ENCODE peak calls at places on chromosomes 11 and 22, in ten cellular contexts. V is skeletal muscle cell; F is foreskin fibroblast; W is GM13977; B is NCI-H460; R is NCI-H1092; P is CD8-positive, alpha-beta memory T cell; Y is effector memory CD8-positive, alpha-beta T cell; L is GM03348; K is HT1080. G is an unnamed sample.

GRCh38 chr22:19400881-19401280 is 30.7 kb downstream of the HIRA start:
- DNase-seq in V (no peak), F (no peak), W (no peak), B (no peak), R (no peak), P (no peak), Y (no peak), L (no peak), K (no peak), G (no peak)

GRCh38 chr22:41681616-41682015 is 7.1 kb downstream of the SNU13 start:
- DNase-seq in V (no peak), F (no peak), W (no peak), B (no peak), R (peak; percentile 17), P (no peak), Y (no peak), L (no peak), K (no peak), G (no peak)

GRCh38 chr11:48210052-48210451 is 6.6 kb upstream of the OR4B1 start:
- DNase-seq in V (no peak), F (no peak), W (no peak), B (no peak), R (no peak), P (no peak), Y (no peak), L (peak; percentile 16), K (peak; percentile 48), G (no peak)

GRCh38 chr22:44623771-44624510 is 78.1 kb upstream of the PRR5 start:
- DNase-seq in V (no peak), F (peak; percentile 8), W (no peak), B (peak; percentile 46), R (no peak), P (no peak), Y (no peak), L (peak; percentile 76), K (no peak), G (no peak)

GRCh38 chr11:130312046-130312445 is 2.7 kb downstream of the ZBTB44 start:
- DNase-seq in V (no peak), F (no peak), W (no peak), B (no peak), R (no peak), P (no peak), Y (no peak), L (no peak), K (no peak), G (no peak)

GRCh38 chr22:23399367-23400285 is 180.5 kb downstream of the IGLL1 start:
- DNase-seq in V (no peak), F (no peak), W (no peak), B (no peak), R (no peak), P (no peak), Y (no peak), L (no peak), K (no peak), G (no peak)

GRCh38 chr11:98601181-98601773 is 419.5 kb upstream of the CNTN5 start:
- DNase-seq in V (no peak), F (no peak), W (no peak), B (no peak), R (peak; percentile 2), P (no peak), Y (no peak), L (no peak), K (peak; percentile 6), G (no peak)

GRCh38 chr11:72314600-72315386 is 70.8 kb upstream of the PHOX2A start:
- DNase-seq in V (no peak), F (no peak), W (no peak), B (no peak), R (no peak), P (no peak), Y (no peak), L (no peak), K (no peak), G (no peak)

GRCh38 chr11:119431523-119431922 is 8.6 kb upstream of the THY1 start:
- DNase-seq in V (no peak), F (no peak), W (no peak), B (no peak), R (no peak), P (no peak), Y (no peak), L (no peak), K (no peak), G (no peak)

GRCh38 chr22:36767035-36767775 is 8.7 kb downstream of the IFT27 start:
- DNase-seq in V (no peak), F (no peak), W (no peak), B (no peak), R (no peak), P (no peak), Y (no peak), L (no peak), K (no peak), G (no peak)

GRCh38 chr11:43952401-43953342 is 10.2 kb downstream of the C11orf96 start:
- DNase-seq in V (no peak), F (no peak), W (no peak), B (no peak), R (no peak), P (no peak), Y (no peak), L (no peak), K (no peak), G (no peak)

GRCh38 chr22:47965896-47966295 is 1203.4 kb downstream of the TBC1D22A start:
- DNase-seq in V (no peak), F (no peak), W (no peak), B (no peak), R (no peak), P (no peak), Y (no peak), L (no peak), K (no peak), G (no peak)

GRCh38 chr22:25853501-25853900 is 111.5 kb downstream of the MYO18B start:
- DNase-seq in V (no peak), F (no peak), W (peak; percentile 20), B (no peak), R (no peak), P (no peak), Y (no peak), L (no peak), K (peak; percentile 13), G (no peak)

GRCh38 chr11:19472679-19473078 is 231.9 kb upstream of the E2F8 start:
- DNase-seq in V (no peak), F (no peak), W (no peak), B (no peak), R (no peak), P (no peak), Y (no peak), L (no peak), K (no peak), G (no peak)

GRCh38 chr11:2942872-2943710 is 13.9 kb upstream of the PHLDA2 start:
- DNase-seq in V (no peak), F (no peak), W (no peak), B (no peak), R (no peak), P (no peak), Y (no peak), L (no peak), K (no peak), G (no peak)

GRCh38 chr11:73528877-73529530 is 68.9 kb downstream of the FAM168A start:
- DNase-seq in V (no peak), F (no peak), W (no peak), B (no peak), R (no peak), P (no peak), Y (no peak), L (no peak), K (no peak), G (no peak)

GRCh38 chr11:13578514-13579140 is 82.8 kb upstream of the PTH start:
- DNase-seq in V (no peak), F (no peak), W (no peak), B (no peak), R (no peak), P (no peak), Y (no peak), L (no peak), K (no peak), G (no peak)

GRCh38 chr11:43392713-43393112 is 34.0 kb downstream of the TTC17 start:
- DNase-seq in V (no peak), F (no peak), W (no peak), B (no peak), R (no peak), P (no peak), Y (no peak), L (no peak), K (no peak), G (no peak)

GRCh38 chr11:112355726-112356125 is 95.1 kb upstream of the PLET1 start:
- DNase-seq in V (no peak), F (no peak), W (no peak), B (no peak), R (peak; percentile 60), P (no peak), Y (no peak), L (peak; percentile 36), K (peak; percentile 53), G (no peak)

GRCh38 chr11:117876341-117877119 is at the start of gene FXYD6:
- DNase-seq in V (no peak), F (peak; percentile 6), W (no peak), B (no peak), R (peak; percentile 76), P (no peak), Y (no peak), L (no peak), K (no peak), G (no peak)

GRCh38 chr22:19387575-19387974 is 44.0 kb downstream of the HIRA start:
- DNase-seq in V (no peak), F (no peak), W (no peak), B (no peak), R (no peak), P (no peak), Y (no peak), L (no peak), K (no peak), G (no peak)

GRCh38 chr11:32115406-32115805 is 24.5 kb downstream of the RCN1 start:
- DNase-seq in V (no peak), F (no peak), W (no peak), B (no peak), R (no peak), P (no peak), Y (no peak), L (no peak), K (no peak), G (no peak)

GRCh38 chr11:12175694-12176241 is 65.4 kb downstream of the MICAL2 start:
- DNase-seq in V (peak; percentile 87), F (peak; percentile 89), W (no peak), B (no peak), R (no peak), P (no peak), Y (no peak), L (peak; percentile 83), K (peak; percentile 98), G (no peak)

GRCh38 chr22:22380098-22381030 is 128.2 kb downstream of the ZNF280B start:
- DNase-seq in V (no peak), F (no peak), W (peak; percentile 32), B (no peak), R (peak; percentile 35), P (no peak), Y (no peak), L (no peak), K (no peak), G (peak; percentile 41)

GRCh38 chr22:24290459-24290858 is 19.8 kb downstream of the SPECC1L start:
- DNase-seq in V (no peak), F (no peak), W (no peak), B (no peak), R (no peak), P (no peak), Y (no peak), L (peak; percentile 39), K (no peak), G (no peak)

G was measured in GM20000.